ENCODE peak calls at places on chromosomes 1 and 21, in four cellular contexts. Z, C, S and G are unnamed samples.

GRCh38 chr1:241976264-241976663 is 18.7 kb downstream of the BECN2 start:
- DNase-seq in Z (peak), C (no peak), S (no peak), G (no peak)

GRCh38 chr1:60227581-60228252 is 154.1 kb upstream of the C1orf87 start:
- DNase-seq in Z (no peak), C (no peak), S (no peak), G (no peak)

GRCh38 chr1:54695221-54695620 is 20.4 kb upstream of the TTC4 start:
- DNase-seq in Z (no peak), C (no peak), S (no peak), G (no peak)

GRCh38 chr21:33096426-33096825 is 26.5 kb downstream of the OLIG1 start:
- DNase-seq in Z (no peak), C (no peak), S (no peak), G (no peak)

GRCh38 chr1:32612189-32612881 is 38.0 kb downstream of the ZBTB8OS start:
- DNase-seq in Z (peak), C (peak), S (peak), G (peak)

GRCh38 chr1:4048921-4049320 is 148.8 kb upstream of the C1orf174 start:
- DNase-seq in Z (no peak), C (no peak), S (no peak), G (no peak)

GRCh38 chr21:38993561-38993960 is 187.8 kb downstream of the ETS2 start:
- DNase-seq in Z (no peak), C (no peak), S (peak), G (no peak)

GRCh38 chr1:53462769-53463501 is 3.7 kb downstream of the DMRTB1 start:
- DNase-seq in Z (no peak), C (peak), S (no peak), G (no peak)

GRCh38 chr1:52920791-52921291 is 699 bp downstream of the ECHDC2 start:
- DNase-seq in Z (no peak), C (no peak), S (no peak), G (no peak)

GRCh38 chr21:41367598-41368360 is 6.0 kb downstream of the MX2 start:
- DNase-seq in Z (no peak), C (no peak), S (no peak), G (no peak)

GRCh38 chr1:47192458-47193384 is 2.9 kb upstream of the PDZK1IP1 start:
- DNase-seq in Z (peak), C (peak), S (peak), G (peak)

GRCh38 chr21:25837545-25838263 is 102.9 kb downstream of the GABPA start:
- DNase-seq in Z (no peak), C (no peak), S (no peak), G (no peak)

GRCh38 chr1:94063379-94063778 is 57.6 kb downstream of the ABCA4 start:
- DNase-seq in Z (peak), C (peak), S (peak), G (no peak)

GRCh38 chr1:171984850-171985485 is 143.7 kb downstream of the DNM3 start:
- DNase-seq in Z (peak), C (peak), S (peak), G (no peak)
- TF ChIP-seq FOXJ3 in Z (no peak), C (no peak), S (no peak), G (no peak)

GRCh38 chr1:208513799-208514198 is 269.6 kb upstream of the PLXNA2 start:
- DNase-seq in Z (no peak), C (no peak), S (no peak), G (no peak)
- TF ChIP-seq FOXJ3 in Z (no peak), C (no peak), S (no peak), G (no peak)

GRCh38 chr21:37562920-37563640 is 196.5 kb downstream of the DYRK1A start:
- DNase-seq in Z (peak), C (no peak), S (no peak), G (peak)
- TF ChIP-seq FOXJ3 in Z (no peak), C (no peak), S (no peak), G (no peak)

GRCh38 chr1:218081358-218081757 is 203.7 kb upstream of the RRP15 start:
- DNase-seq in Z (no peak), C (no peak), S (no peak), G (no peak)
- TF ChIP-seq FOXJ3 in Z (no peak), C (no peak), S (no peak), G (no peak)

GRCh38 chr1:115978292-115978941 is 2.1 kb downstream of the SLC22A15 start:
- DNase-seq in Z (no peak), C (no peak), S (no peak), G (no peak)

GRCh38 chr1:115976900-115977480 is 677 bp downstream of the SLC22A15 start:
- DNase-seq in Z (no peak), C (peak), S (no peak), G (no peak)

GRCh38 chr1:115977481-115978258 is 1.4 kb downstream of the SLC22A15 start:
- DNase-seq in Z (no peak), C (no peak), S (peak), G (no peak)

GRCh38 chr1:115975569-115976061 is 698 bp upstream of the SLC22A15 start:
- DNase-seq in Z (no peak), C (no peak), S (no peak), G (no peak)

GRCh38 chr1:115976062-115976899 is at the start of gene SLC22A15:
- DNase-seq in Z (peak), C (peak), S (no peak), G (peak)
- TF ChIP-seq FOXJ3 in Z (no peak), C (no peak), S (no peak), G (no peak)

GRCh38 chr1:228214921-228215662 is 7.2 kb downstream of the OBSCN start:
- DNase-seq in Z (no peak), C (no peak), S (no peak), G (no peak)
- TF ChIP-seq FOXJ3 in Z (no peak), C (no peak), S (no peak), G (no peak)

DNA sequence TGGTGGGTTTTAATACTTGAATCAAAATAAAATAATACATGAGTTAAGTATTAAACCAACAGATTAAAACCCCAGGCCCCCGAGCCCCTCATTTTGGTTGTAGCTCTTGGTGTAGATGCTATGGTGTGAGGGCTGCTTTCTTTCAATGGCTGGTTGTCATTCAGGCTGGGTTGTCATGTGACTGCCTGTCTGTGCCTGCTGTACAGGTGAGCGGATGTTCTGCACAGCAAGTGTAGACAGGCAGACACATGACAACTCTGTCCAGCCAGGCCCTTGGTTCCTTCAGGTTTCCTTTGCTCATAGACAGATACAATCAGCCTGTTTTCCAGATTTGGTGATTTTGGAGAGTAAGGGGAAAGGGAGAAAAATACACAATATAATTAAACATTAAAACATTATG is 281.8 kb upstream of the C1orf105 start:
- DNase-seq in Z (no peak), C (no peak), S (no peak), G (no peak)
- TF ChIP-seq FOXJ3 in Z (no peak), C (no peak), S (no peak), G (no peak)

DNA sequence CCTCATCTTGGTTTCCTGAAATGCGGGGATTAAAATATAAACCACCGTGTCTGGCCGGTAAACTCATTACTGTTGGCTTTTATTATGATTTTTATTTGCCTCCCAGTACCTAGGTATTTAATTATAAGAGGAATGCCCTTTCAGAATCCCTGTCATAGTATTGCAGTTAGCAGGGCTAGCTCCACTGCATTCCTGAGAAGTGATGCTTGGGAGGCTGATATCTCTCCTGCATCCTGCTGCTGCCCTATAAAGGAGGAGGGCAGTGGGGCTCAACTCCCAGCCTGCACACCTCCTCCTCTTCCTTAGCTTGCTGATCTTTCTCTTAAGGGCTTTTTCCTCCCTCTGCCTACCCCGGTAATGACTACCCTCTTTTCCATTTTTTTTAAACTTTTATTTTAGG is 19.9 kb upstream of the DISC1 start:
- DNase-seq in Z (no peak), C (no peak), S (no peak), G (no peak)
- TF ChIP-seq FOXJ3 in Z (no peak), C (no peak), S (no peak), G (no peak)